ENCODE peak calls at places on chromosomes 3 and 15, in ten cellular contexts. One of them, this sample, is unnamed.

GRCh38 chr3:108862865-108863798 is 40.5 kb downstream of the TRAT1 start:
- DNase-seq in transverse colon: no peak
- DNase-seq in right atrium auricular region: no peak
- DNase-seq in GM12865: peak; percentile 4
- DNase-seq in GM13976: peak; percentile 30
- DNase-seq in mucosa of descending colon: no peak
- DNase-seq in cardiac fibroblast: peak; percentile 56
- DNase-seq in HepG2: no peak
- DNase-seq in kidney epithelial cell: peak; percentile 60
- DNase-seq in tibial nerve: no peak
- DNase-seq in this sample: no peak

GRCh38 chr3:106826861-106827311 is 550.4 kb upstream of the CCDC54 start:
- DNase-seq in transverse colon: no peak
- DNase-seq in right atrium auricular region: no peak
- DNase-seq in GM12865: peak; percentile 39
- DNase-seq in GM13976: peak; percentile 10
- DNase-seq in mucosa of descending colon: no peak
- DNase-seq in cardiac fibroblast: peak; percentile 48
- DNase-seq in HepG2: no peak
- DNase-seq in kidney epithelial cell: no peak
- DNase-seq in tibial nerve: no peak
- DNase-seq in this sample: no peak

GRCh38 chr3:30332196-30333021 is 274.0 kb upstream of the TGFBR2 start:
- DNase-seq in transverse colon: no peak
- DNase-seq in right atrium auricular region: no peak
- DNase-seq in GM12865: no peak
- DNase-seq in GM13976: no peak
- DNase-seq in mucosa of descending colon: no peak
- DNase-seq in cardiac fibroblast: no peak
- DNase-seq in HepG2: no peak
- DNase-seq in kidney epithelial cell: no peak
- DNase-seq in tibial nerve: no peak
- DNase-seq in this sample: peak; percentile 38

GRCh38 chr3:108461641-108462040 is 48.8 kb downstream of the MYH15 start:
- DNase-seq in transverse colon: no peak
- DNase-seq in right atrium auricular region: no peak
- DNase-seq in GM12865: peak; percentile 3
- DNase-seq in GM13976: no peak
- DNase-seq in mucosa of descending colon: no peak
- DNase-seq in cardiac fibroblast: peak; percentile 5
- DNase-seq in HepG2: no peak
- DNase-seq in kidney epithelial cell: no peak
- DNase-seq in tibial nerve: no peak
- DNase-seq in this sample: no peak

GRCh38 chr3:8713901-8714759 is 19.5 kb upstream of the CAV3 start:
- DNase-seq in transverse colon: no peak
- DNase-seq in right atrium auricular region: no peak
- DNase-seq in GM12865: peak; percentile 15
- DNase-seq in GM13976: peak; percentile 62
- DNase-seq in mucosa of descending colon: no peak
- DNase-seq in cardiac fibroblast: peak; percentile 16
- DNase-seq in HepG2: peak; percentile 13
- DNase-seq in kidney epithelial cell: no peak
- DNase-seq in tibial nerve: no peak
- DNase-seq in this sample: no peak

GRCh38 chr3:37862219-37862711 is 585 bp downstream of the CTDSPL start:
- DNase-seq in transverse colon: peak; percentile 55
- DNase-seq in right atrium auricular region: no peak
- DNase-seq in GM12865: no peak
- DNase-seq in GM13976: no peak
- DNase-seq in mucosa of descending colon: peak; percentile 76
- DNase-seq in cardiac fibroblast: peak; percentile 37
- DNase-seq in HepG2: no peak
- DNase-seq in kidney epithelial cell: no peak
- DNase-seq in tibial nerve: no peak
- DNase-seq in this sample: no peak

GRCh38 chr15:67149859-67150824 is 84.7 kb downstream of the SMAD3 start:
- DNase-seq in transverse colon: peak; percentile 47
- DNase-seq in right atrium auricular region: peak; percentile 91
- DNase-seq in GM12865: peak; percentile 62
- DNase-seq in GM13976: peak; percentile 58
- DNase-seq in mucosa of descending colon: no peak
- DNase-seq in cardiac fibroblast: peak; percentile 99
- DNase-seq in HepG2: peak; percentile 94
- DNase-seq in kidney epithelial cell: peak; percentile 98
- DNase-seq in tibial nerve: no peak
- DNase-seq in this sample: peak; percentile 94

GRCh38 chr15:25946241-25946786 is 83.2 kb upstream of the ATP10A start:
- DNase-seq in transverse colon: no peak
- DNase-seq in right atrium auricular region: no peak
- DNase-seq in GM12865: no peak
- DNase-seq in GM13976: no peak
- DNase-seq in mucosa of descending colon: no peak
- DNase-seq in cardiac fibroblast: no peak
- DNase-seq in HepG2: no peak
- DNase-seq in kidney epithelial cell: no peak
- DNase-seq in tibial nerve: no peak
- DNase-seq in this sample: no peak

GRCh38 chr3:149459491-149460057 is 14.9 kb upstream of the TM4SF4 start:
- DNase-seq in transverse colon: no peak
- DNase-seq in right atrium auricular region: no peak
- DNase-seq in GM12865: no peak
- DNase-seq in GM13976: no peak
- DNase-seq in mucosa of descending colon: no peak
- DNase-seq in cardiac fibroblast: no peak
- DNase-seq in HepG2: no peak
- DNase-seq in kidney epithelial cell: no peak
- DNase-seq in tibial nerve: no peak
- DNase-seq in this sample: no peak

GRCh38 chr3:56366641-56366984 is 101.7 kb downstream of the ERC2 start:
- DNase-seq in transverse colon: no peak
- DNase-seq in right atrium auricular region: no peak
- DNase-seq in GM12865: no peak
- DNase-seq in GM13976: no peak
- DNase-seq in mucosa of descending colon: no peak
- DNase-seq in cardiac fibroblast: no peak
- DNase-seq in HepG2: no peak
- DNase-seq in kidney epithelial cell: no peak
- DNase-seq in tibial nerve: no peak
- DNase-seq in this sample: no peak

GRCh38 chr15:29942144-29942543 is 119.9 kb upstream of the TJP1 start:
- DNase-seq in transverse colon: no peak
- DNase-seq in right atrium auricular region: no peak
- DNase-seq in GM12865: no peak
- DNase-seq in GM13976: no peak
- DNase-seq in mucosa of descending colon: no peak
- DNase-seq in cardiac fibroblast: no peak
- DNase-seq in HepG2: no peak
- DNase-seq in kidney epithelial cell: no peak
- DNase-seq in tibial nerve: no peak
- DNase-seq in this sample: no peak

GRCh38 chr15:29945943-29946591 is 123.8 kb upstream of the TJP1 start:
- DNase-seq in transverse colon: no peak
- DNase-seq in right atrium auricular region: no peak
- DNase-seq in GM12865: no peak
- DNase-seq in GM13976: no peak
- DNase-seq in mucosa of descending colon: no peak
- DNase-seq in cardiac fibroblast: peak; percentile 71
- DNase-seq in HepG2: no peak
- DNase-seq in kidney epithelial cell: no peak
- DNase-seq in tibial nerve: no peak
- DNase-seq in this sample: no peak

GRCh38 chr15:29939404-29939803 is 117.1 kb upstream of the TJP1 start:
- DNase-seq in transverse colon: no peak
- DNase-seq in right atrium auricular region: no peak
- DNase-seq in GM12865: no peak
- DNase-seq in GM13976: no peak
- DNase-seq in mucosa of descending colon: no peak
- DNase-seq in cardiac fibroblast: peak; percentile 57
- DNase-seq in HepG2: no peak
- DNase-seq in kidney epithelial cell: no peak
- DNase-seq in tibial nerve: no peak
- DNase-seq in this sample: no peak

GRCh38 chr15:29944925-29945324 is 122.7 kb upstream of the TJP1 start:
- DNase-seq in transverse colon: no peak
- DNase-seq in right atrium auricular region: no peak
- DNase-seq in GM12865: no peak
- DNase-seq in GM13976: no peak
- DNase-seq in mucosa of descending colon: no peak
- DNase-seq in cardiac fibroblast: no peak
- DNase-seq in HepG2: no peak
- DNase-seq in kidney epithelial cell: no peak
- DNase-seq in tibial nerve: no peak
- DNase-seq in this sample: no peak

DNA sequence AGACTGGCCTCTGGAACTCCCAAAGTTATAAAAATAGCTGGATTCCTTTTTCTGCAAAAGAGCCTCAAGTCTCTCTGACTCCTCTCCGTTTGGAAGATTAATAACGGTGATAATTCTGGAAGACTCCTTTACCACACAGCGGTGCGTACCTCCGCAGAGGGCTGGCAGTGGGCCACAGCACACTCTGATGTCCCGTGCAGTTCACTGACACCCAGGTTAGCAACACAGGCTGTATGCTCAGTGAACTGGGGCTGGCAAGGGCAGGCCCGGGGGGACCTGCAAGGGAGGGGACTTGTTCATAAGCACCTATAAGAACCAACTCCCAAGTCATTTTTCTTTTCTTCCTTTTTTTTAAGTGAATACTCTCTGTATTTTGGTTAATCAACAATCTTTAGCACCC is 120.3 kb upstream of the TJP1 start:
- DNase-seq in transverse colon: no peak
- DNase-seq in right atrium auricular region: no peak
- DNase-seq in GM12865: no peak
- DNase-seq in GM13976: no peak
- DNase-seq in mucosa of descending colon: no peak
- DNase-seq in cardiac fibroblast: no peak
- DNase-seq in HepG2: no peak
- DNase-seq in kidney epithelial cell: no peak
- DNase-seq in tibial nerve: no peak
- DNase-seq in this sample: no peak
- TF ChIP-seq CTCF in transverse colon: no peak
- TF ChIP-seq CTCF in right atrium auricular region: no peak
- TF ChIP-seq CTCF in GM12865: no peak
- TF ChIP-seq CTCF in GM13976: no peak
- TF ChIP-seq CTCF in mucosa of descending colon: no peak
- TF ChIP-seq CTCF in cardiac fibroblast: no peak
- TF ChIP-seq CTCF in HepG2: no peak
- TF ChIP-seq CTCF in kidney epithelial cell: no peak
- TF ChIP-seq CTCF in tibial nerve: no peak
- TF ChIP-seq CTCF in this sample: no peak

DNA sequence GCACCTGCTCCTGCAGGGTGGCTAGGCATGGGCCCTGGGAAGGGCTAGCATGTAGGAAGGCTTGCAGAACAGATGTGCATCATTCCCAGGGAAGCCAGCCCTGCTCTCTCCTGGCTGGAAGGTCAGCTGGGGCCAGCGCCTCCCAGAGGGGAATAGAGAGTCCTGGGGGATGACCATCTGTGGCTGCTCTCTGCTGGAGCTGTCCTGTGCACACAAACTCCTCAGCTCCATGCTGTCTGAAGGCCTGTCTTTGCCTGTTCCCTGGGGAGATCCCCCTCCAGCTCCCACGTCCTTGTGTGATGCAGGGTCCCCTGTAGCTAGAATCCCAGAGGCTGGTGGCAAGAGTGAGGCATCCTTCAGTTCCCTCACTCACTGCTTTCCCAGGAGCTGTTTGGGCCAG is 19.3 kb downstream of the IL16 start:
- DNase-seq in transverse colon: no peak
- DNase-seq in right atrium auricular region: no peak
- DNase-seq in GM12865: no peak
- DNase-seq in GM13976: no peak
- DNase-seq in mucosa of descending colon: no peak
- DNase-seq in cardiac fibroblast: no peak
- DNase-seq in HepG2: no peak
- DNase-seq in kidney epithelial cell: no peak
- DNase-seq in tibial nerve: no peak
- DNase-seq in this sample: no peak
- TF ChIP-seq CTCF in transverse colon: no peak
- TF ChIP-seq CTCF in right atrium auricular region: no peak
- TF ChIP-seq CTCF in GM12865: no peak
- TF ChIP-seq CTCF in GM13976: no peak
- TF ChIP-seq CTCF in mucosa of descending colon: no peak
- TF ChIP-seq CTCF in cardiac fibroblast: no peak
- TF ChIP-seq CTCF in HepG2: no peak
- TF ChIP-seq CTCF in kidney epithelial cell: no peak
- TF ChIP-seq CTCF in tibial nerve: no peak
- TF ChIP-seq CTCF in this sample: no peak

GRCh38 chr3:377158-377561 is 180.6 kb downstream of the CHL1 start:
- DNase-seq in transverse colon: no peak
- DNase-seq in right atrium auricular region: no peak
- DNase-seq in GM12865: peak; percentile 50
- DNase-seq in GM13976: peak; percentile 21
- DNase-seq in mucosa of descending colon: no peak
- DNase-seq in cardiac fibroblast: peak; percentile 53
- DNase-seq in HepG2: peak; percentile 42
- DNase-seq in kidney epithelial cell: no peak
- DNase-seq in tibial nerve: no peak
- DNase-seq in this sample: no peak
- TF ChIP-seq CTCF in transverse colon: peak; percentile 28
- TF ChIP-seq CTCF in right atrium auricular region: no peak
- TF ChIP-seq CTCF in GM12865: peak; percentile 32
- TF ChIP-seq CTCF in GM13976: peak; percentile 47
- TF ChIP-seq CTCF in mucosa of descending colon: no peak
- TF ChIP-seq CTCF in cardiac fibroblast: peak; percentile 26
- TF ChIP-seq CTCF in HepG2: peak; percentile 65
- TF ChIP-seq CTCF in kidney epithelial cell: peak; percentile 46
- TF ChIP-seq CTCF in tibial nerve: peak; percentile 30
- TF ChIP-seq CTCF in this sample: peak; percentile 77

DNA sequence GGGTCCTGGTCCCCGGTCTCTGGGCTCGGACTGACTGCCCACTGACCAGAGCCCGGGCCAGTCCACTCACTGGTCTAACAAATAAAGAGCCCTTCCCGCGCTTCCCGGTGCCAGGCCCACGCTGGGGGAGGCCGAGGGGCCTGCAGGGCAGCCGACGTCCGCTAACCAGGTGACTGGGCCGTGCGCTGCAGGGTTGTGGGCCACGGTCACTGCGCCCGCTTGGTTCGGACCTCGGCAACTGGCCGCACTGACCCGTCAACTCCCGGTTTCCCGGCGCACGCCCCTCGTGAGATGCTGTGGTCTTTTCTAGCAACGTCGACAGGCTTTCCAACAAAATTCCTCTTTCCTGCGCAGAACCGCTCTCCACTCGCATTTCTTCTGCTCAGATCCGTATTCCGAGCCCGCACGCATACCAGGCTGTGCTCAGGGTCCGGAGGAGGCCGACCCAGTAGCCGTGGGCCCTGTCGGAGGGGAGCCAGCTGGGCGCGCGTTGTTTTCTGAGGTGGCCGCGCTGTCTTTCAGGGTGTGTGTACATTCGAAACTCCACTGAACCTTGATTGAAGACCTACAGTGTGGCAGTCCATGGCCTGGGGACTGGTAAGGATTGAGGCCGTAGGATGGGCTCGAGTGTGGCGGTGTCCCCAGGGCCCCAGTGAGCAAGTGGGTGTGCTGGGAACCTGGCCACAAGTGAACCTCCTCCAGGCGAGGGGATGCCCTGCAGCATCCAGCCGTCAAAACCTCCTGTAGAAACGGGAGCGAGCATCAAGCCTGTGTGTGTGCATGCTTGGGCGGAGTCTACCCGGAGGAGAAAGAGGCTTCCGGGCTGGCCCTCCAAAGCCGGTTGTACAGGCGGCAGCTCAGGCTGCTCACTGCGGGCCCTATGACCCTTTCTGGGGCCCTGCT is 875 bp upstream of the NT5DC2 start:
- DNase-seq in transverse colon: no peak
- DNase-seq in right atrium auricular region: peak; percentile 72
- DNase-seq in GM12865: no peak
- DNase-seq in GM13976: no peak
- DNase-seq in mucosa of descending colon: peak; percentile 49
- DNase-seq in cardiac fibroblast: peak; percentile 54
- DNase-seq in HepG2: peak; percentile 75
- DNase-seq in kidney epithelial cell: no peak
- DNase-seq in tibial nerve: no peak
- DNase-seq in this sample: peak; percentile 90
- TF ChIP-seq CTCF in transverse colon: no peak
- TF ChIP-seq CTCF in right atrium auricular region: no peak
- TF ChIP-seq CTCF in GM12865: no peak
- TF ChIP-seq CTCF in GM13976: no peak
- TF ChIP-seq CTCF in mucosa of descending colon: no peak
- TF ChIP-seq CTCF in cardiac fibroblast: no peak
- TF ChIP-seq CTCF in HepG2: no peak
- TF ChIP-seq CTCF in kidney epithelial cell: no peak
- TF ChIP-seq CTCF in tibial nerve: no peak
- TF ChIP-seq CTCF in this sample: no peak